ENCODE peak calls at places on chromosome 19, in six cellular contexts. K is activated CD4-positive, CD25-positive, alpha-beta regulatory T cell treated with anti-CD3 and anti-CD28 coated beads, Interleukin-2, amount 50 U/mL, for 16 hours; N is SK-N-DZ; J is left colon; H is stimulated activated CD8-positive, alpha-beta memory T cell treated with anti-CD3 and anti-CD28 coated beads, Interleukin-7, amount 100 ng/mL, for 4 hours; B is T-helper 17 cell. E is an unnamed sample.

GRCh38 chr19:40716031-40716654 is 543 bp downstream of the COQ8B start:
- DNase-seq in H (peak; percentile 80), K (peak; percentile 40), J (peak; percentile 52), N (no peak), B (no peak), E (peak; percentile 26)

GRCh38 chr19:5093297-5093858 is 124.5 kb downstream of the KDM4B start:
- DNase-seq in J (no peak), H (no peak), B (no peak), N (no peak), K (no peak), E (no peak)

GRCh38 chr19:33235269-33235995 is 9.8 kb upstream of the SLC7A10 start:
- DNase-seq in K (peak; percentile 69), N (peak; percentile 83), J (peak; percentile 66), B (peak; percentile 63), H (peak; percentile 64), E (peak; percentile 66)

GRCh38 chr19:23260956-23261355 is 10.8 kb upstream of the ZNF724 start:
- DNase-seq in B (no peak), H (no peak), K (no peak), N (no peak), J (no peak), E (no peak)

GRCh38 chr19:4352701-4353121 is 9.3 kb downstream of the MPND start:
- DNase-seq in N (peak; percentile 60), B (no peak), H (peak; percentile 46), K (no peak), J (no peak), E (peak; percentile 40)

GRCh38 chr19:31383553-31383952 is 34.3 kb upstream of the TSHZ3 start:
- DNase-seq in H (no peak), K (no peak), N (no peak), B (no peak), J (no peak), E (no peak)

GRCh38 chr19:1523412-1524205 is at the start of gene PLK5:
- DNase-seq in B (no peak), K (no peak), N (no peak), H (no peak), J (no peak), E (no peak)

GRCh38 chr19:53989600-53990533 is 1.6 kb upstream of the CACNG6 start:
- DNase-seq in H (no peak), J (no peak), N (no peak), B (no peak), K (no peak), E (no peak)

GRCh38 chr19:48147597-48148175 is 22.5 kb downstream of the LIG1 start:
- DNase-seq in H (no peak), B (no peak), N (no peak), J (no peak), K (no peak), E (no peak)

GRCh38 chr19:38710928-38711725 is 33.1 kb downstream of the CAPN12 start:
- DNase-seq in H (no peak), B (no peak), J (no peak), N (no peak), K (no peak), E (no peak)

GRCh38 chr19:5308471-5309437 is 31.9 kb downstream of the PTPRS start:
- DNase-seq in B (no peak), J (peak; percentile 77), K (no peak), N (no peak), H (no peak), E (no peak)

GRCh38 chr19:47190167-47190727 is 40.8 kb downstream of the BBC3 start:
- DNase-seq in K (peak; percentile 48), N (peak; percentile 11), H (peak; percentile 40), B (no peak), J (peak; percentile 74), E (peak; percentile 32)

GRCh38 chr19:48874309-48875135 is 2.3 kb downstream of the PPP1R15A start:
- DNase-seq in J (no peak), K (no peak), B (peak; percentile 48), H (no peak), N (no peak), E (peak; percentile 37)

GRCh38 chr19:51820821-51821446 is 26.0 kb downstream of the FPR3 start:
- DNase-seq in K (no peak), J (no peak), B (no peak), H (no peak), N (no peak), E (no peak)

E was measured in naive thymus-derived CD8-positive, alpha-beta T cell.